ENCODE peak calls at places on chromosome 14, in nine cellular contexts. Z is body of pancreas; O is A549; N is fibroblast of lung; R is effector memory CD4-positive, alpha-beta T cell; V is astrocyte; J is left ventricle myocardium inferior; K is esophagus squamous epithelium; H is left lung. E is an unnamed sample.

GRCh38 chr14:37466623-37467088 is 128.4 kb downstream of the FOXA1 start:
- DNase-seq in N (no peak), O (no peak), Z (no peak), H (no peak), R (no peak), V (no peak), J (no peak), K (no peak), E (no peak)

GRCh38 chr14:39492267-39492666 is 60.0 kb upstream of the FBXO33 start:
- DNase-seq in V (peak; percentile 93), O (no peak), H (no peak), Z (no peak), R (no peak), N (peak; percentile 95), J (no peak), K (no peak), E (no peak)

GRCh38 chr14:57405562-57405961 is 15.2 kb downstream of the NAA30 start:
- DNase-seq in J (no peak), R (no peak), V (no peak), Z (no peak), O (no peak), K (no peak), H (no peak), N (no peak), E (no peak)

GRCh38 chr14:101187017-101187815 is 283.7 kb upstream of the RTL1 start:
- DNase-seq in O (no peak), N (no peak), R (no peak), H (peak; percentile 17), K (no peak), V (no peak), Z (no peak), J (no peak), E (peak; percentile 40)

GRCh38 chr14:38442208-38442607 is 186.3 kb upstream of the CLEC14A start:
- DNase-seq in H (no peak), Z (no peak), K (no peak), O (no peak), R (no peak), V (no peak), N (no peak), J (no peak), E (no peak)

GRCh38 chr14:77214216-77214615 is 32.6 kb downstream of the TMEM63C start:
- DNase-seq in K (no peak), H (no peak), N (no peak), R (no peak), O (no peak), J (no peak), Z (no peak), V (no peak), E (no peak)

GRCh38 chr14:37889087-37889486 is 293.7 kb downstream of the TTC6 start:
- DNase-seq in V (no peak), K (no peak), R (no peak), J (peak; percentile 28), H (no peak), Z (no peak), N (no peak), O (no peak), E (no peak)

GRCh38 chr14:36019126-36019525 is 157.4 kb downstream of the PTCSC3 start:
- DNase-seq in H (no peak), O (no peak), Z (no peak), V (peak; percentile 42), R (no peak), J (no peak), N (peak; percentile 54), K (no peak), E (no peak)

GRCh38 chr14:54671537-54671936 is 104.6 kb downstream of the SAMD4A start:
- DNase-seq in K (no peak), J (peak; percentile 20), H (no peak), V (no peak), O (no peak), N (no peak), R (no peak), Z (no peak), E (no peak)
- H3K27ac ChIP-seq in K (no peak overlapping the region), J (peak overlapping the region; percentile 94), H (no peak overlapping the region), V (no peak overlapping the region), O (no peak overlapping the region), N (no peak overlapping the region), R (no peak overlapping the region), Z (no peak overlapping the region), E (peak overlapping the region; percentile 97)

DNA sequence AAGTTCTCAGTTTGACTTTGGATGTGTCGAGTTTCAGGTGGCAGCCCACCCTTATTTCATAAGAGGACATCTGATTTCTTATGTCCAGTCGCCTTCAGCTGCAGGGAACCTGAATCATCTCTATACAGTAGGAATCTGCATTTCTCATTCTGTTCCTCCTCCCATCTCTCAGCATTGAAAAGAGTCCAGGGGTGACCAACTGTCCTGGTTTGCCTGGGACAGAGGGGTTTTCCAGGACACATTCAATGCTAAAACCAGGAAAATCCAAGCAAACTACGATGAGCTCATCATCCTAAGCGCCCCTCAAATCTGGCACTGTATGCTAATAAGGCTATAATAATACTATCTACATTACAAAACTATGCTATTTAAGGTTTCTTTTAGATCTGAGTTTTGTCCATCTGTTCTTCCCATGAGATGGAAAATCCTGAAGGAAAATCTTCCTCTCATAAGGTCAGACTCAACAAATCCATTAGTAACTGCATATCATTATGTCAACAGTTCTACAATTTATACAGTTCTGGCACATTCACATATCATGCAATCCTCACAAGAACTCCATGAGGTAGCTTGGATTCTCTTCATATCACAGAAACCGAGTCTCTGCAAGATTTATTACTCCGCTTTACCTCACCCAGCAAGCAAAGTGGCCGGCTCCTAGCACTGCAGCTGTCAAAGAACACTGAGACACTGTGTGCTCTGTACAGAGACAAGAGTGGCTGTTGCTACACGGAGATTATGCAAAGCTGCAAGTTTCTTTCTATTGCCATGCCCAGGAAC is 15.6 kb upstream of the CALM1 start:
- DNase-seq in O (no peak), H (no peak), J (no peak), N (peak; percentile 31), R (no peak), V (no peak), Z (peak; percentile 67), K (no peak), E (no peak)
- H3K27ac ChIP-seq in O (no peak overlapping the region), H (peak overlapping the region; percentile 100), J (peak overlapping the region; percentile 100), N (no peak overlapping the region), R (no peak overlapping the region), V (no peak overlapping the region), Z (peak overlapping the region; percentile 81), K (peak overlapping the region; percentile 99), E (no peak overlapping the region)

GRCh38 chr14:102826161-102826560 is 48.9 kb downstream of the TRAF3 start:
- DNase-seq in R (no peak), H (no peak), K (no peak), N (peak; percentile 10), J (no peak), V (no peak), O (no peak), Z (no peak), E (no peak)

GRCh38 chr14:102826751-102827675 is 49.8 kb downstream of the TRAF3 start:
- DNase-seq in V (no peak), H (no peak), J (no peak), K (no peak), O (no peak), Z (no peak), N (no peak), R (no peak), E (no peak)

GRCh38 chr14:102825307-102826095 is 48.3 kb downstream of the TRAF3 start:
- DNase-seq in K (no peak), N (no peak), J (no peak), Z (no peak), R (no peak), O (no peak), V (no peak), H (no peak), E (no peak)

GRCh38 chr14:102823546-102823945 is 46.3 kb downstream of the TRAF3 start:
- DNase-seq in Z (no peak), H (no peak), N (no peak), R (no peak), J (no peak), O (no peak), K (no peak), V (no peak), E (no peak)

GRCh38 chr14:102824832-102825231 is 47.6 kb downstream of the TRAF3 start:
- DNase-seq in Z (no peak), N (peak; percentile 81), J (peak; percentile 68), K (no peak), V (peak; percentile 74), O (no peak), H (no peak), R (no peak), E (no peak)
- H3K27ac ChIP-seq in Z (no peak overlapping the region), N (no peak overlapping the region), J (no peak overlapping the region), K (peak overlapping the region; percentile 70), V (peak overlapping the region; percentile 19), O (no peak overlapping the region), H (no peak overlapping the region), R (no peak overlapping the region), E (peak overlapping the region; percentile 7)

GRCh38 chr14:60622920-60623263 is 26.4 kb downstream of the SIX1 start:
- DNase-seq in H (no peak), Z (no peak), O (no peak), K (no peak), N (peak; percentile 86), R (no peak), J (no peak), V (peak; percentile 85), E (no peak)

GRCh38 chr14:60618200-60618599 is 31.1 kb downstream of the SIX1 start:
- DNase-seq in H (no peak), K (no peak), O (no peak), Z (no peak), N (no peak), V (no peak), R (no peak), J (no peak), E (no peak)

GRCh38 chr14:60616326-60617044 is 32.8 kb downstream of the SIX1 start:
- DNase-seq in J (no peak), V (no peak), K (no peak), R (no peak), H (no peak), N (no peak), Z (no peak), O (no peak), E (no peak)

GRCh38 chr14:60622210-60622919 is 26.9 kb downstream of the SIX1 start:
- DNase-seq in O (no peak), Z (no peak), K (no peak), R (no peak), N (peak; percentile 62), J (no peak), H (no peak), V (peak; percentile 60), E (no peak)

DNA sequence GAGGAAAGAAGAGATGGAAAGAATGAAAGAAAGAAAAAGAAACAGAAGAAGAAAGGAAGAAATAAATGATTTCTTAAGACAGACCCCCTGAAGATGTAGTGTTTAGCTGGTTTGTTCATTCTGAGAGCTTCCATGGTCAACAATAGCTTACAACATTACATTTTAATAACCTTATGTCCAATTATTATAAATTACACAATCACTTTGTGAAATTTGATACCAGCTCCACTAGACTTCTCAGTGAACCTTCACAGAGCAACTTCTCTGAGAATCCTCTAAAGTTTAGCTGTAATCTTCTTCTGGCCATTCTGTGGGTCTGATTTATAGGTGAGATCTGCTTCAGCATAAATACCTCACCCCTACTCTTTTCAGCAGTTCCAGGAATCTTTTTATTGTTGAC is 27.9 kb downstream of the SIX1 start:
- DNase-seq in H (no peak), J (no peak), K (no peak), O (no peak), N (no peak), V (no peak), Z (no peak), R (no peak), E (no peak)
- H3K27ac ChIP-seq in H (no peak overlapping the region), J (no peak overlapping the region), K (no peak overlapping the region), O (no peak overlapping the region), N (no peak overlapping the region), V (no peak overlapping the region), Z (no peak overlapping the region), R (no peak overlapping the region), E (no peak overlapping the region)

E was measured in RWPE2.